ENCODE peak calls at places on chromosome 14, in eight cellular contexts. S is BE2C, J is neural crest cell, I is OCI-LY7, G is lung, R is neural progenitor cell, W is AG09319, P is upper lobe of right lung. T is an unnamed sample.

GRCh38 chr14:105492051-105492965 is 1.3 kb downstream of the TEDC1 start:
- DNase-seq in I (no peak), P (peak; percentile 70), J (no peak), G (no peak), W (no peak), R (no peak), S (peak; percentile 12), T (no peak)

GRCh38 chr14:29463727-29464370 is 463.8 kb downstream of the PRKD1 start:
- DNase-seq in W (no peak), P (no peak), S (no peak), R (peak; percentile 24), I (no peak), G (no peak), J (no peak), T (no peak)

GRCh38 chr14:105149146-105149781 is 19.3 kb downstream of the JAG2 start:
- DNase-seq in I (no peak), J (no peak), W (no peak), P (no peak), S (peak; percentile 5), R (no peak), G (no peak), T (no peak)

GRCh38 chr14:60508707-60509437 is at the start of gene SIX6:
- DNase-seq in I (no peak), S (peak; percentile 25), P (peak; percentile 59), R (peak; percentile 95), J (peak; percentile 44), W (no peak), G (no peak), T (no peak)

GRCh38 chr14:101457177-101457935 is 103.9 kb upstream of the DIO3 start:
- DNase-seq in J (peak; percentile 11), R (peak; percentile 72), I (no peak), G (no peak), W (no peak), S (no peak), P (peak; percentile 57), T (no peak)

GRCh38 chr14:33515899-33516298 is 435.0 kb downstream of the EGLN3 start:
- DNase-seq in G (no peak), P (no peak), S (no peak), R (no peak), J (no peak), W (no peak), I (no peak), T (no peak)

GRCh38 chr14:89349196-89350008 is 67.6 kb downstream of the FOXN3 start:
- DNase-seq in S (peak; percentile 88), P (no peak), W (no peak), J (peak; percentile 55), I (peak; percentile 80), G (no peak), R (peak; percentile 90), T (no peak)

GRCh38 chr14:103657466-103657865 is 28.5 kb downstream of the KLC1 start:
- DNase-seq in J (no peak), I (no peak), G (no peak), S (no peak), R (no peak), W (peak; percentile 11), P (no peak), T (no peak)

GRCh38 chr14:89720741-89721315 is 233.7 kb downstream of the EFCAB11 start:
- DNase-seq in S (no peak), P (peak; percentile 67), W (no peak), R (no peak), I (peak; percentile 83), J (no peak), G (peak; percentile 38), T (peak; percentile 66)

GRCh38 chr14:63504628-63505027 is 38.5 kb downstream of the PPP2R5E start:
- DNase-seq in I (no peak), J (no peak), G (no peak), S (no peak), P (no peak), R (no peak), W (peak; percentile 78), T (no peak)

GRCh38 chr14:39673141-39674133 is 241.2 kb upstream of the FBXO33 start:
- DNase-seq in I (no peak), R (peak; percentile 28), W (no peak), S (no peak), G (no peak), J (no peak), P (no peak), T (no peak)

GRCh38 chr14:38524636-38525403 is 268.9 kb upstream of the CLEC14A start:
- DNase-seq in W (no peak), G (no peak), S (no peak), J (no peak), P (no peak), I (no peak), R (no peak), T (no peak)

GRCh38 chr14:98189077-98189476 is 1082.9 kb downstream of the BCL11B start:
- DNase-seq in R (no peak), J (no peak), I (no peak), P (no peak), S (no peak), W (no peak), G (peak; percentile 45), T (no peak)

GRCh38 chr14:104096751-104097700 is 11.5 kb downstream of the ASPG start:
- DNase-seq in W (no peak), R (peak; percentile 56), S (peak; percentile 69), P (peak; percentile 61), I (peak; percentile 35), G (no peak), J (no peak), T (no peak)

GRCh38 chr14:22510527-22511110 is 78.4 kb downstream of the DAD1 start:
- DNase-seq in G (no peak), R (no peak), I (no peak), P (no peak), J (no peak), S (no peak), W (no peak), T (no peak)

GRCh38 chr14:98510392-98510791 is 761.6 kb downstream of the BCL11B start:
- DNase-seq in S (no peak), J (no peak), R (no peak), G (no peak), I (no peak), P (no peak), W (no peak), T (no peak)

GRCh38 chr14:92502541-92503286 is 10.9 kb upstream of the RIN3 start:
- DNase-seq in R (no peak), W (no peak), I (no peak), G (no peak), J (no peak), P (no peak), S (no peak), T (no peak)

GRCh38 chr14:92505826-92506225 is 7.8 kb upstream of the RIN3 start:
- DNase-seq in P (no peak), W (no peak), G (no peak), R (no peak), S (no peak), J (no peak), I (no peak), T (no peak)

GRCh38 chr14:92506230-92506629 is 7.4 kb upstream of the RIN3 start:
- DNase-seq in J (no peak), R (no peak), S (no peak), G (no peak), W (no peak), I (no peak), P (no peak), T (no peak)

GRCh38 chr14:92501891-92502351 is 11.7 kb upstream of the RIN3 start:
- DNase-seq in W (peak; percentile 59), S (no peak), R (no peak), P (no peak), I (no peak), J (no peak), G (no peak), T (no peak)

GRCh38 chr14:92503756-92504491 is 9.7 kb upstream of the RIN3 start:
- DNase-seq in S (no peak), J (no peak), G (no peak), I (no peak), R (no peak), W (no peak), P (no peak), T (no peak)
- TF ChIP-seq CTCF in S (no peak), J (no peak), G (no peak), I (no peak), R (no peak), W (no peak), P (no peak), T (no peak)

DNA sequence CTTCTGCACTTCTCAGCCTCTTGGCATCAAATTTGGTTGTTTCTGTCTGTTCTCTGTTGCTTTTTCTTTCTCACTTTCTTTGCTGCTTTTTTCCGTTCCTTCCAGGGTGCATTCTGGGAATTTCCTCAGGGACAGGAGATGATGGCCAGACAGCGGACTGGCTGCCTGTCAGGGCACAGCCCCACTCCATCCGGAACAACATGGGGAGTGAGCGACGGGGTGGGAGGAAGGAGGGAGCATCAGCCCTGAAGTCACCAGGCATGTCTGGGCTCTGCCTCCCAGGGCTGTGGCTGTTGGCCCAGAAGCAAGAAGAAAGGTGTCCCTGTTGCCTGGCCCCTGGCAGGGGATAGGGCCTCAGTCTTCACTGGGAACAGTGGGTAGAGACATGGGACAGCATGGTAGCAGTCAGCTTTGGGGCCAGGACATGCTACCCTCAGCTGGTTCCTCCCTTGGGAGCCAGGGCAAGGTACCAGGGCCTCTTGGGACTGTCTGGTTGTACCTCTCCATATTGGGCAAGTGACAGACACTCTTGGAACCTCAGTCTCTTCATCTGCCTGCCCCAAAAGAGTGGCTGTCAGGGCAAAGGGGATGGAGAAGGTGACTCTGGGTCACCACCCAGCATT is 8.6 kb downstream of the PGF start:
- DNase-seq in G (no peak), W (no peak), R (no peak), S (peak; percentile 56), P (no peak), J (no peak), I (no peak), T (no peak)
- TF ChIP-seq CTCF in G (no peak), W (no peak), R (no peak), S (no peak), P (peak; percentile 3), J (peak; percentile 12), I (no peak), T (peak; percentile 63)

GRCh38 chr14:37343307-37344094 is 145.8 kb downstream of the MIPOL1 start:
- DNase-seq in G (no peak), R (no peak), P (no peak), S (no peak), J (no peak), W (peak; percentile 12), I (no peak), T (no peak)

GRCh38 chr14:37340353-37340752 is 142.6 kb downstream of the MIPOL1 start:
- DNase-seq in G (no peak), W (no peak), S (no peak), P (no peak), J (no peak), R (no peak), I (no peak), T (no peak)
- TF ChIP-seq CTCF in G (no peak), W (no peak), S (no peak), P (no peak), J (no peak), R (peak; percentile 18), I (no peak), T (no peak)

DNA sequence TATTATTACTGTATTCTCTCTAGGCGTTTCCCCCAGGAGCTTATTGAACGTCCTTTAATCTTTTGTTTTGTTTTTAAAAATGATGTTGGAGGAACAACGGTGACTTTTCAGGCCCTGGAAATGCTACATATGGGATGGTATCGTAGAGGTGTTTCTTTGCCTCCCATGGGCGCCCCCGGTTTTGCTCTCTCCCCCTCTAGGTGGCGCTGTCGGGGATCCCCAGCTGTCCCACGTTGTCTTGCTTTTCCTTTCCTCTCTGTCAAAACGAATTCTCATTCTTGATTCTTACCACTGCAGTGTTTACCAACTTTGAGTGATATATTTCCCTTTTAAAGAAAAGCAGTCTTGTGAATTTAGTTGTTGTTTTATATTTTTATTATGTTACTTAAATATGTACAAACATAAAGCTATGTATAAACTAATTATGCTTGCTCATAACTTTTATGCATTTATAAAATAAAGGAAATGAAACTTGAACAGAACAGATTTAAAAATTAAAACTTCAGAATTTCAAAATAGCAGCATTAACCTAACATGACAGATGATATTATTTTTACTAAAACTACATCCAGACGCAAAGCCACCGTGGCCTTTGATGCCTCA is 171.9 kb downstream of the RGS6 start:
- DNase-seq in G (no peak), W (no peak), J (peak; percentile 43), R (peak; percentile 45), S (peak; percentile 52), P (no peak), I (peak; percentile 19), T (peak; percentile 21)
- TF ChIP-seq CTCF in G (no peak), W (no peak), J (peak; percentile 65), R (peak; percentile 83), S (peak; percentile 82), P (peak; percentile 47), I (peak; percentile 91), T (peak; percentile 61)